ENCODE peak calls at places on chromosomes 4 and X, in eight cellular contexts. K is CD4-positive, alpha-beta T cell; P is AG09319; Z is mesothelial cell of epicardium; E is A549; L is progenitor cell of endocrine pancreas; X is Calu3; Y is astrocyte of the spinal cord. H is an unnamed sample.
A peak's percentile ranks its signal among the peaks of the same experiment; 100 is the strongest.

GRCh38 chr4:184343400-184344177 is 125.9 kb upstream of the ENPP6 start:
- DNase-seq in E (peak; percentile 89), K (peak; percentile 25), Z (no peak), X (peak; percentile 65), P (peak; percentile 25), L (peak; percentile 33), Y (peak; percentile 74), H (no peak)

GRCh38 chr4:56112377-56112776 is 163.6 kb downstream of the CEP135 start:
- DNase-seq in Z (no peak), E (no peak), K (no peak), Y (no peak), P (no peak), X (no peak), L (no peak), H (no peak)

GRCh38 chr4:96833831-96834230 is 993.9 kb downstream of the PDHA2 start:
- DNase-seq in P (no peak), L (no peak), Y (peak; percentile 68), E (no peak), X (no peak), Z (no peak), K (no peak), H (no peak)

GRCh38 chr4:155433636-155434360 is 57.0 kb upstream of the MAP9 start:
- DNase-seq in P (no peak), K (no peak), X (no peak), Y (peak; percentile 55), E (no peak), Z (no peak), L (no peak), H (no peak)

GRCh38 chrX:111869639-111870034 is 6.3 kb upstream of the TRPC5OS start:
- DNase-seq in L (peak; percentile 24), K (no peak), E (peak; percentile 5), P (peak; percentile 12), Z (no peak), Y (peak; percentile 51), X (peak; percentile 56), H (no peak)

GRCh38 chr4:176262243-176262642 is 6.8 kb downstream of the ASB5 start:
- DNase-seq in X (no peak), Y (no peak), L (no peak), K (no peak), E (no peak), P (no peak), Z (no peak), H (no peak)

GRCh38 chrX:13506574-13506973 is 62.8 kb upstream of the EGFL6 start:
- DNase-seq in P (no peak), E (peak; percentile 31), L (peak; percentile 14), K (peak; percentile 17), Z (no peak), Y (peak; percentile 61), X (peak; percentile 42), H (no peak)

GRCh38 chrX:46317158-46317557 is 228.1 kb downstream of the ZNF674 start:
- DNase-seq in L (no peak), Z (no peak), P (no peak), K (no peak), Y (no peak), X (no peak), E (no peak), H (no peak)

GRCh38 chrX:139766545-139766983 is 58.6 kb upstream of the MCF2 start:
- DNase-seq in P (no peak), Y (no peak), K (peak; percentile 5), X (no peak), E (no peak), L (no peak), Z (no peak), H (no peak)

GRCh38 chr4:128163177-128164117 is 102.3 kb downstream of the LARP1B start:
- DNase-seq in L (no peak), K (no peak), Z (no peak), X (no peak), Y (peak; percentile 78), P (no peak), E (peak; percentile 28), H (no peak)

GRCh38 chrX:2583194-2584162 is 82.7 kb upstream of the DHRSX start:
- DNase-seq in K (no peak), E (no peak), Y (no peak), Z (no peak), L (no peak), X (no peak), P (no peak), H (no peak)

GRCh38 chr4:4762909-4763814 is 96.3 kb upstream of the MSX1 start:
- DNase-seq in P (peak; percentile 80), E (peak; percentile 8), X (peak; percentile 4), L (no peak), K (no peak), Z (no peak), Y (peak; percentile 86), H (no peak)

GRCh38 chrX:130738638-130739195 is 164.3 kb downstream of the ENOX2 start:
- DNase-seq in P (no peak), K (no peak), E (no peak), Z (no peak), L (no peak), X (no peak), Y (no peak), H (no peak)

GRCh38 chr4:84126061-84126787 is 372.9 kb downstream of the NKX6-1 start:
- DNase-seq in Y (no peak), E (no peak), Z (no peak), P (no peak), L (no peak), X (no peak), K (no peak), H (no peak)

GRCh38 chrX:23742693-23743622 is at the start of gene ACOT9:
- DNase-seq in Y (peak; percentile 94), K (peak; percentile 47), P (peak; percentile 87), E (peak; percentile 89), Z (peak; percentile 72), X (peak; percentile 91), L (peak; percentile 61), H (peak; percentile 51)

GRCh38 chr4:8228319-8229250 is 29.5 kb downstream of the SH3TC1 start:
- DNase-seq in Z (no peak), L (no peak), Y (peak; percentile 86), P (peak; percentile 63), K (peak; percentile 52), E (peak; percentile 26), X (no peak), H (peak; percentile 42)

GRCh38 chr4:5921074-5921473 is 28.2 kb upstream of the CRMP1 start:
- DNase-seq in X (no peak), E (no peak), K (no peak), P (no peak), Z (no peak), L (no peak), Y (no peak), H (no peak)

GRCh38 chr4:5918331-5919030 is 25.6 kb upstream of the CRMP1 start:
- DNase-seq in X (no peak), Y (no peak), Z (no peak), E (no peak), K (no peak), L (no peak), P (no peak), H (no peak)

GRCh38 chr4:5921578-5921977 is 28.7 kb upstream of the CRMP1 start:
- DNase-seq in E (no peak), L (no peak), Y (no peak), Z (no peak), X (no peak), P (no peak), K (no peak), H (no peak)

GRCh38 chr4:5919571-5919970 is 26.7 kb upstream of the CRMP1 start:
- DNase-seq in X (no peak), E (no peak), P (no peak), K (no peak), Z (no peak), L (no peak), Y (no peak), H (no peak)

DNA sequence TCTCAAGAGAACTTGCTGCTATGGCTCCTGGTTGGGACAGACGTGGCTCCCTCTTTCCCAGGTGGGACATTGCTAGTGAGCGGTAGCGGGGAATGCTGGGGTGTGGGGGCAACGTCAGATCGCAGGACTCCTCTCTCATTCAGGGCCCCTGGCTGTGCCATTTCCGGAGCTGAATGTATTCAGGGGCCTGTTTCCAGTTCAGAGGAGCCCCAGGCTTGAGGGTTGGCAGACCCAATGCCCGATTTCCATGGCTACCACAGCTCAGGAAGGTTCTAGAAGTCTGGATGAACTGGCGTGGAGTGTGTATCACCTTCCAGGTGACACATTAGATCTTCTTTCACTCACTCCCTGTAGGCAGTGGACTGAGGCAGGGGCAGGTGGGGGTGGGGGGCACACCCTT is 26.2 kb upstream of the CRMP1 start:
- DNase-seq in E (no peak), L (no peak), Z (no peak), Y (no peak), P (no peak), X (no peak), K (no peak), H (no peak)
- TF ChIP-seq CTCF in E (no peak), L (no peak), Z (no peak), Y (no peak), P (no peak), X (no peak), K (no peak), H (no peak)

GRCh38 chr4:105632599-105632998 is 75.9 kb downstream of the INTS12 start:
- DNase-seq in X (no peak), Z (no peak), P (no peak), Y (no peak), L (no peak), E (no peak), K (no peak), H (no peak)
- TF ChIP-seq CTCF in X (no peak), Z (no peak), P (no peak), Y (no peak), L (no peak), E (no peak), K (no peak), H (no peak)

DNA sequence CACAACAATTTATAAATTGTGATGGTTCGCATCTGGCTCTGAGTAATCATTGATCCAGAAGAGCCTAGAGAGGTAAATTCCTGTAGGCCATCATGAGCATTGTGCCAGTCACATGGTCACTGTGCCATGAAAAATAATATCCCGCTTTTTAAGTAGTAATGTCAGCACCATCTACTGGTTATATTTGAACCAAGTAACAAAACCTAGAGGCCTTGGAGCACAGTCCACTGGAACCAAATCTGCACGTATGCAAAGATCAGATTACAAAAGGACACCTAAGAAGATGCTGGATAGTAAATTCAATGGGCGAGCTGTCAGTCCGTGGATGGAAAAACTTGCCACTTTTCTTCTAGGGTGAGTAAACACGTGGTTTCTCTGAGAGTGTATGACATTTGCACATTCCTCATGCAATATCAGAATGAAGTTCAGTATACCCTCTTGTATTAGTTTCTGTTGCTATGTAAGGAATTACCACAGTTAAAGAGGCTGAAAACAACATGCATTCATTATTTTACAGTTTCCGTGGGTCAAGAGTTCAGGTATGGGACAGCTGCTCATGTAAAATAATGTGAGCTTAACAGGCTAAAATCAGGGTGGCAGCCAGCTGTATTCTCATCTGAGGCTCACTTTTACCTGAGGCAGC is 26.9 kb downstream of the FAM114A1 start:
- DNase-seq in P (no peak), Y (no peak), X (no peak), E (no peak), Z (no peak), K (no peak), L (no peak), H (no peak)
- TF ChIP-seq CTCF in P (no peak), Y (no peak), X (no peak), E (no peak), Z (no peak), K (no peak), L (no peak), H (no peak)

DNA sequence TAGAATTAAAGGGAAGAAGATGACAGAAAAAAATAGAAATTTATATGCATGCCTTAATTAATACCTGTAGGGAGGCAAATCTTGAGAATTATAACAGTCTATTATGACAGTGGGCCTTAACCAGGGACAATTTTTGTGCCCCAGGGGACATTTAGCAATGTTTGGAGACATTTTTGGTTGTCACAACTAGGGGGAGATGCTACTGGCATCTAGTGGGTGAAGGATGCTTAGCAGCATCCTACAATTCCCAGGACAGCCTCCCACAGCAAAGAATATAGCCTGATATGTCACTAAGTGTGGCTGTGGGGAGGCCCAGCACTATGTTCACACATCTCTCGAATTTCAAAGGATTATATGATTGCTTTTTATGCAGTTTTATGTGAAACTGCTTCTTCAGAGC is 10.5 kb downstream of the GPR82 start:
- DNase-seq in E (peak; percentile 15), Y (no peak), P (no peak), Z (no peak), X (peak; percentile 4), L (no peak), K (no peak), H (no peak)
- TF ChIP-seq CTCF in E (peak; percentile 50), Y (peak; percentile 58), P (peak; percentile 46), Z (no peak), X (no peak), L (peak; percentile 14), K (no peak), H (no peak)

H was measured in omental fat pad.